ENCODE peak calls at places on chromosomes 13 and 19, in four cellular contexts. T, M, Y and C are unnamed samples.

GRCh38 chr13:37595162-37595561 is 3.4 kb downstream of the POSTN start:
- DNase-seq in Y (no peak), M (no peak), T (no peak), C (no peak)

GRCh38 chr19:42229263-42229854 is 9.2 kb downstream of the ZNF526 start:
- DNase-seq in Y (no peak), T (no peak), M (no peak), C (no peak)

GRCh38 chr13:34863360-34864135 is 78.5 kb upstream of the NBEA start:
- DNase-seq in T (no peak), M (peak; percentile 75), Y (no peak), C (no peak)

GRCh38 chr13:96822900-96823299 is 171.4 kb downstream of the OXGR1 start:
- DNase-seq in T (no peak), Y (no peak), M (peak; percentile 40), C (peak; percentile 53)

GRCh38 chr13:48772908-48773307 is 119.2 kb downstream of the CYSLTR2 start:
- DNase-seq in T (no peak), M (no peak), Y (no peak), C (no peak)

GRCh38 chr13:72808917-72809500 is 27.1 kb downstream of the PIBF1 start:
- DNase-seq in Y (no peak), M (peak; percentile 9), T (no peak), C (peak; percentile 11)

GRCh38 chr19:35710784-35711723 is 6.7 kb downstream of the ZBTB32 start:
- DNase-seq in M (no peak), Y (no peak), T (no peak), C (no peak)

GRCh38 chr13:33351324-33351723 is 65.8 kb upstream of the STARD13 start:
- DNase-seq in T (no peak), Y (no peak), M (peak; percentile 25), C (no peak)

GRCh38 chr13:59835569-59835968 is 328.2 kb downstream of the DIAPH3 start:
- DNase-seq in M (no peak), T (no peak), Y (no peak), C (no peak)

GRCh38 chr13:110246530-110246929 is 60.4 kb downstream of the COL4A1 start:
- DNase-seq in M (no peak), T (no peak), Y (no peak), C (no peak)

GRCh38 chr13:110244926-110245325 is 62.0 kb downstream of the COL4A1 start:
- DNase-seq in Y (no peak), M (no peak), T (no peak), C (no peak)

GRCh38 chr13:110245421-110245899 is 61.5 kb downstream of the COL4A1 start:
- DNase-seq in Y (no peak), T (no peak), M (no peak), C (no peak)

GRCh38 chr13:110242615-110243014 is 64.3 kb downstream of the COL4A1 start:
- DNase-seq in M (no peak), Y (no peak), T (no peak), C (no peak)

GRCh38 chr13:110244096-110244830 is 62.7 kb downstream of the COL4A1 start:
- DNase-seq in M (no peak), T (no peak), Y (no peak), C (no peak)
- H3K4me1 ChIP-seq in M (peaks cover 5% of the 10 kb centered on the region), T (peaks cover 16% of the 10 kb centered on the region), Y (peaks cover 23% of the 10 kb centered on the region), C (no peaks in the 10 kb centered on the region)

GRCh38 chr19:38739440-38740251 is 4.6 kb downstream of the CAPN12 start:
- DNase-seq in Y (peak; percentile 56), M (peak; percentile 29), T (no peak), C (no peak)
- H3K4me3 ChIP-seq in Y (no peak overlapping the region), M (no peak overlapping the region), T (no peak overlapping the region), C (no peak overlapping the region)

GRCh38 chr19:10831980-10832658 is 3.9 kb downstream of the TMED1 start:
- DNase-seq in M (no peak), Y (no peak), T (no peak), C (no peak)

GRCh38 chr19:10830370-10830769 is 5.6 kb downstream of the TMED1 start:
- DNase-seq in Y (no peak), M (no peak), T (no peak), C (no peak)

GRCh38 chr19:10832659-10833296 is 3.2 kb downstream of the TMED1 start:
- DNase-seq in M (no peak), T (no peak), Y (no peak), C (no peak)

GRCh38 chr19:10829967-10830366 is 6.0 kb downstream of the TMED1 start:
- DNase-seq in M (no peak), T (no peak), Y (no peak), C (no peak)

GRCh38 chr19:10830941-10831779 is 4.9 kb downstream of the TMED1 start:
- DNase-seq in T (no peak), M (no peak), Y (no peak), C (no peak)
- H3K9me3 ChIP-seq in T (no peaks in the 10 kb centered on the region), M (no peaks in the 10 kb centered on the region), Y (no peaks in the 10 kb centered on the region), C (no peaks in the 10 kb centered on the region)

DNA sequence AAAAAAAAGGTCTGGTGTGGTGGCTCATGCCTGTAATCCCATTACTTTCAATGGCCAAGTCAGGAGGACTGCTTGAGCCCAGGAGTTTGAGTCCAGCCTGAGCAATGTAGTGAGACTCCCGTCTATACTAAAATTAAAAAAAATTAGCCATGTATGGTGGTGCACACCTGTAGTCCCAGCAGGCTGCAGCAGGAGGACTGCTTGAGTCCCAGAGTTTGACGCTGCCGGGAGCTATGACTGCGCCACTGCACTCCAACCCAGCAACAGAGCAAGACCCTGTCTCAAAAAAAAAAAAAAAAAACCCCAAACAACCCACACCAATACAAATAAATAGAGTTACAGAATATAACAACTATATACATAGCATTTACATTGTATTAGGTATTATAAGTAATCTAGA is 65.7 kb downstream of the MICU2 start:
- DNase-seq in T (no peak), M (no peak), Y (no peak), C (no peak)
- H3K4me1 ChIP-seq in T (no peaks in the 10 kb centered on the region), M (peaks cover 19% of the 10 kb centered on the region), Y (peaks cover 12% of the 10 kb centered on the region), C (no peaks in the 10 kb centered on the region)

GRCh38 chr13:44312898-44313551 is 60.6 kb upstream of the SERP2 start:
- DNase-seq in T (no peak), Y (no peak), M (peak; percentile 67), C (no peak)

GRCh38 chr13:44309771-44310767 is 63.6 kb upstream of the SERP2 start:
- DNase-seq in T (no peak), Y (no peak), M (peak; percentile 67), C (no peak)

GRCh38 chr13:44311011-44311481 is 62.6 kb upstream of the SERP2 start:
- DNase-seq in M (peak; percentile 68), T (peak; percentile 71), Y (peak; percentile 70), C (no peak)

GRCh38 chr13:44312131-44312530 is 61.5 kb upstream of the SERP2 start:
- DNase-seq in M (no peak), T (no peak), Y (no peak), C (no peak)

DNA sequence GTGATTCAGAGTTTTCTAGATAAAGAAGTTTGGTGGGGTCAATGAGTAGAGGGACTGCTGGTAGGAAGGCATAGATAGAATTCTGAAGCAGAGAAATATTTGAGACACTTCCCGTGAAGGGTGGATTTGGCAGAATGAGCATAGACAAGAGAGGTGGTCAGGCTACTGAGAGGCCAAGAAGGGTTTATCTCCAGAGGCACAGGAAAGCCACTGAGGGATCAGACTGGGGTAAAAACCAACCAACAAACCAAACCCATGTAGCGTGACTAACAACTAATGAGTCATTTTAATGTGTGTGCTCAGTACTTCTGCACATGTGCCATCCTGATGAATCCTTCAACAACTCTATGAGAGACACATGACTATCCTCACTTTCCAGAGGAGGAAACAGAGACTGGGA is 60.0 kb upstream of the SERP2 start:
- DNase-seq in T (no peak), M (peak; percentile 63), Y (no peak), C (no peak)
- H3K4me3 ChIP-seq in T (no peak overlapping the region), M (no peak overlapping the region), Y (no peak overlapping the region), C (no peak overlapping the region)